ENCODE peak calls at places on chromosomes 4 and X, in seven cellular contexts. J is right lobe of liver, F is kidney, X is PC-9, A is psoas muscle, U is upper lobe of left lung, Z is heart right ventricle. D is an unnamed sample. For H3K4me1, the result is how much of the 10 kb centered on the place peaks cover.

GRCh38 chr4:105619193-105619931 is 66.9 kb downstream of the ARHGEF38 start:
- DNase-seq in U (peak), A (peak), Z (peak), F (peak), X (peak), J (peak), D (no peak)

GRCh38 chrX:136555694-136556093 is 23.7 kb downstream of the VGLL1 start:
- DNase-seq in F (no peak), A (no peak), J (no peak), U (no peak), X (no peak), Z (no peak), D (no peak)

GRCh38 chr4:113292371-113293042 is 243.1 kb downstream of the ANK2 start:
- DNase-seq in F (peak), A (peak), X (no peak), J (no peak), Z (peak), U (no peak), D (no peak)

GRCh38 chr4:152352645-152353116 is 183.2 kb downstream of the FBXW7 start:
- DNase-seq in F (peak), J (no peak), A (peak), U (peak), X (no peak), Z (peak), D (peak)

GRCh38 chrX:129876734-129877395 is 29.1 kb upstream of the UTP14A start:
- DNase-seq in Z (no peak), F (no peak), X (peak), U (peak), A (no peak), J (no peak), D (peak)

GRCh38 chrX:134623293-134624045 is 34.8 kb downstream of the PLAC1 start:
- DNase-seq in U (no peak), A (no peak), J (no peak), Z (no peak), X (no peak), F (no peak), D (no peak)

GRCh38 chrX:107549504-107549903 is 78.8 kb upstream of the PRPS1 start:
- DNase-seq in F (no peak), J (no peak), Z (no peak), U (no peak), X (no peak), A (no peak), D (no peak)

GRCh38 chr4:140637836-140638235 is 69.1 kb upstream of the UCP1 start:
- DNase-seq in X (no peak), J (no peak), A (no peak), F (no peak), Z (no peak), U (no peak), D (no peak)

GRCh38 chr4:128521634-128522253 is 234.1 kb upstream of the PGRMC2 start:
- DNase-seq in A (no peak), F (no peak), U (no peak), J (no peak), Z (no peak), X (no peak), D (no peak)

GRCh38 chr4:41531561-41532245 is 6.3 kb upstream of the LIMCH1 start:
- DNase-seq in A (no peak), J (no peak), U (no peak), F (no peak), Z (no peak), X (no peak), D (no peak)

GRCh38 chrX:134885336-134886016 is 105.3 kb upstream of the SMIM10 start:
- DNase-seq in Z (no peak), X (no peak), U (no peak), A (no peak), F (no peak), J (no peak), D (peak)

GRCh38 chr4:3660086-3660927 is 105.9 kb upstream of the ADRA2C start:
- DNase-seq in F (no peak), J (no peak), A (no peak), X (no peak), Z (no peak), U (no peak), D (no peak)

GRCh38 chrX:129934461-129934860 is 28.5 kb downstream of the UTP14A start:
- DNase-seq in X (no peak), U (no peak), A (no peak), J (no peak), F (no peak), Z (no peak), D (no peak)

GRCh38 chr4:148203056-148203898 is 238.9 kb downstream of the NR3C2 start:
- DNase-seq in A (no peak), U (peak), Z (no peak), J (no peak), X (no peak), F (no peak), D (no peak)

GRCh38 chr4:26964512-26964911 is 103.9 kb downstream of the STIM2 start:
- DNase-seq in F (no peak), Z (no peak), A (no peak), X (no peak), J (no peak), U (no peak), D (peak)
- TF ChIP-seq CTCF in F (no peak), Z (no peak), A (no peak), X (no peak), J (no peak), U (no peak), D (no peak)

GRCh38 chr4:112280657-112281056 is 5.0 kb downstream of the TIFA start:
- DNase-seq in J (no peak), X (no peak), F (no peak), Z (no peak), A (no peak), U (no peak), D (no peak)

GRCh38 chr4:112279882-112280315 is 5.8 kb downstream of the TIFA start:
- DNase-seq in U (no peak), F (no peak), A (no peak), J (no peak), Z (no peak), X (no peak), D (no peak)

GRCh38 chr4:112277220-112277619 is 8.5 kb downstream of the TIFA start:
- DNase-seq in F (no peak), X (no peak), J (no peak), A (no peak), U (no peak), Z (no peak), D (peak)

GRCh38 chr4:112277705-112278448 is 7.8 kb downstream of the TIFA start:
- DNase-seq in U (no peak), A (no peak), J (no peak), Z (no peak), F (no peak), X (no peak), D (peak)

GRCh38 chr4:112279025-112279881 is 6.5 kb downstream of the TIFA start:
- DNase-seq in X (no peak), U (peak), Z (no peak), A (no peak), J (no peak), F (no peak), D (no peak)
- H3K27ac ChIP-seq in X (no peak), U (peak), Z (no peak), A (no peak), J (no peak), F (no peak), D (no peak)

GRCh38 chrX:40085086-40085551 is 12.6 kb downstream of the BCOR start:
- DNase-seq in F (no peak), X (peak), Z (peak), A (no peak), U (no peak), J (no peak), D (no peak)
- H3K4me1 ChIP-seq in F (under half), X (under half), Z (half or more), A (under half), U (under half), J (under half), D (under half)

GRCh38 chr4:94168321-94168720 is 39.3 kb upstream of the SMARCAD1 start:
- DNase-seq in Z (no peak), U (no peak), X (no peak), A (no peak), F (no peak), J (no peak), D (no peak)

GRCh38 chr4:94169803-94170372 is 37.8 kb upstream of the SMARCAD1 start:
- DNase-seq in U (no peak), Z (no peak), X (no peak), J (no peak), A (peak), F (no peak), D (no peak)

GRCh38 chr4:94175553-94176260 is 32.0 kb upstream of the SMARCAD1 start:
- DNase-seq in Z (no peak), X (no peak), J (no peak), F (no peak), U (no peak), A (no peak), D (no peak)

GRCh38 chr4:94171616-94172015 is 36.0 kb upstream of the SMARCAD1 start:
- DNase-seq in F (no peak), Z (no peak), X (no peak), U (no peak), J (no peak), A (no peak), D (no peak)
- TF ChIP-seq CTCF in F (no peak), Z (peak), X (peak), U (no peak), J (no peak), A (no peak), D (peak)

D was measured in foreskin keratinocyte.